ENCODE peak calls at places on chromosomes 3 and 15, in five cellular contexts. One of them, this sample, is unnamed.

GRCh38 chr3:42061711-42062408 is 29.3 kb upstream of the TRAK1 start:
- DNase-seq in HEK293T: no peak
- DNase-seq in transverse colon: peak
- DNase-seq in omental fat pad: no peak
- DNase-seq in pulmonary artery endothelial cell: peak
- DNase-seq in this sample: peak

GRCh38 chr3:8509961-8510360 is 8.3 kb downstream of the LMCD1 start:
- DNase-seq in omental fat pad: no peak
- DNase-seq in pulmonary artery endothelial cell: no peak
- DNase-seq in transverse colon: no peak
- DNase-seq in HEK293T: no peak
- DNase-seq in this sample: no peak

GRCh38 chr15:42344763-42345162 is 14.5 kb upstream of the CAPN3 start:
- DNase-seq in omental fat pad: no peak
- DNase-seq in pulmonary artery endothelial cell: peak
- DNase-seq in transverse colon: no peak
- DNase-seq in HEK293T: no peak
- DNase-seq in this sample: peak

GRCh38 chr15:88605507-88606436 is 15.4 kb upstream of the AEN start:
- DNase-seq in pulmonary artery endothelial cell: no peak
- DNase-seq in HEK293T: peak
- DNase-seq in transverse colon: no peak
- DNase-seq in omental fat pad: no peak
- DNase-seq in this sample: no peak

GRCh38 chr15:50182233-50183013 is 427 bp downstream of the SLC27A2 start:
- DNase-seq in transverse colon: peak
- DNase-seq in HEK293T: peak
- DNase-seq in pulmonary artery endothelial cell: no peak
- DNase-seq in omental fat pad: no peak
- DNase-seq in this sample: no peak

GRCh38 chr3:184718431-184718830 is 6.6 kb upstream of the MAGEF1 start:
- DNase-seq in transverse colon: no peak
- DNase-seq in pulmonary artery endothelial cell: no peak
- DNase-seq in HEK293T: no peak
- DNase-seq in omental fat pad: no peak
- DNase-seq in this sample: no peak

GRCh38 chr3:4492240-4493007 is 724 bp upstream of the ITPR1 start:
- DNase-seq in omental fat pad: no peak
- DNase-seq in pulmonary artery endothelial cell: peak
- DNase-seq in transverse colon: peak
- DNase-seq in HEK293T: peak
- DNase-seq in this sample: no peak

GRCh38 chr3:126078866-126079265 is 5.1 kb downstream of the SLC41A3 start:
- DNase-seq in transverse colon: no peak
- DNase-seq in omental fat pad: no peak
- DNase-seq in pulmonary artery endothelial cell: no peak
- DNase-seq in HEK293T: no peak
- DNase-seq in this sample: no peak

GRCh38 chr3:195114026-195114425 is 156.9 kb downstream of the XXYLT1 start:
- DNase-seq in pulmonary artery endothelial cell: no peak
- DNase-seq in transverse colon: no peak
- DNase-seq in omental fat pad: no peak
- DNase-seq in HEK293T: no peak
- DNase-seq in this sample: no peak

GRCh38 chr15:57290826-57291225 is 85.5 kb upstream of the CGNL1 start:
- DNase-seq in pulmonary artery endothelial cell: no peak
- DNase-seq in HEK293T: no peak
- DNase-seq in transverse colon: no peak
- DNase-seq in omental fat pad: no peak
- DNase-seq in this sample: no peak

GRCh38 chr3:108479212-108479611 is 31.2 kb downstream of the MYH15 start:
- DNase-seq in omental fat pad: no peak
- DNase-seq in HEK293T: no peak
- DNase-seq in transverse colon: no peak
- DNase-seq in pulmonary artery endothelial cell: no peak
- DNase-seq in this sample: no peak

GRCh38 chr3:61052855-61053254 is 198.4 kb downstream of the FHIT start:
- DNase-seq in omental fat pad: no peak
- DNase-seq in HEK293T: no peak
- DNase-seq in transverse colon: no peak
- DNase-seq in pulmonary artery endothelial cell: no peak
- DNase-seq in this sample: no peak

This sample was measured in fibroblast of the conjunctiva.